ENCODE peak calls at places on chromosomes 5 and 9, in nine cellular contexts. V, H, F, A, N, B, K, M and W are unnamed samples.

GRCh38 chr9:107751522-107752235 is 262.1 kb upstream of the KLF4 start:
- DNase-seq in N (peak; percentile 81), V (peak; percentile 79), F (no peak), M (peak; percentile 50), A (peak; percentile 78), H (peak; percentile 84), B (peak; percentile 83), K (peak; percentile 73), W (no peak)

GRCh38 chr5:52859619-52860018 is 71.9 kb downstream of the ITGA1 start:
- DNase-seq in K (no peak), H (no peak), F (no peak), A (no peak), M (no peak), B (no peak), N (peak; percentile 19), V (peak; percentile 73), W (no peak)

GRCh38 chr9:85516976-85517637 is 224.6 kb downstream of the AGTPBP1 start:
- DNase-seq in B (no peak), A (no peak), H (no peak), N (peak; percentile 86), M (no peak), K (no peak), F (no peak), V (no peak), W (no peak)

GRCh38 chr5:179779826-179780225 is 14.0 kb upstream of the LTC4S start:
- DNase-seq in H (no peak), V (no peak), A (no peak), N (no peak), B (no peak), F (no peak), K (no peak), M (no peak), W (no peak)

GRCh38 chr5:157252741-157253465 is 13.0 kb upstream of the CYFIP2 start:
- DNase-seq in H (peak; percentile 87), V (peak; percentile 57), A (no peak), M (peak; percentile 48), N (no peak), F (peak; percentile 10), K (no peak), B (no peak), W (no peak)

GRCh38 chr5:1973391-1974013 is 90.8 kb upstream of the IRX4 start:
- DNase-seq in M (no peak), K (no peak), V (no peak), B (no peak), H (no peak), N (peak; percentile 98), A (no peak), F (no peak), W (no peak)

GRCh38 chr9:131727184-131727785 is 12.6 kb downstream of the RAPGEF1 start:
- DNase-seq in V (peak; percentile 61), A (no peak), B (peak; percentile 70), F (no peak), N (peak; percentile 84), K (no peak), M (no peak), H (peak; percentile 38), W (no peak)

GRCh38 chr5:157651623-157652376 is 438 bp downstream of the SOX30 start:
- DNase-seq in F (no peak), B (peak; percentile 80), A (peak; percentile 83), M (peak; percentile 75), H (peak; percentile 86), K (no peak), N (peak; percentile 42), V (peak; percentile 21), W (peak; percentile 66)

GRCh38 chr9:137620581-137620980 is 1.8 kb downstream of the EHMT1 start:
- DNase-seq in B (no peak), F (no peak), M (no peak), V (no peak), N (no peak), A (no peak), K (no peak), H (no peak), W (no peak)

GRCh38 chr9:137619240-137620090 is 660 bp downstream of the EHMT1 start:
- DNase-seq in H (peak; percentile 59), M (peak; percentile 61), F (no peak), A (peak; percentile 39), N (peak; percentile 39), V (peak; percentile 66), B (no peak), K (no peak), W (no peak)

GRCh38 chr9:137615387-137615871 is 3.4 kb upstream of the EHMT1 start:
- DNase-seq in B (no peak), H (no peak), N (no peak), M (no peak), K (no peak), A (no peak), V (no peak), F (no peak), W (no peak)

GRCh38 chr9:137621131-137621757 is 2.4 kb downstream of the EHMT1 start:
- DNase-seq in N (no peak), M (no peak), K (no peak), F (no peak), B (no peak), V (peak; percentile 58), H (no peak), A (no peak), W (no peak)

GRCh38 chr9:137618105-137619067 is at the start of gene EHMT1:
- DNase-seq in V (peak; percentile 94), K (peak; percentile 78), M (peak; percentile 98), H (peak; percentile 93), F (no peak), N (peak; percentile 76), A (peak; percentile 85), B (peak; percentile 79), W (peak; percentile 96)
- TF ChIP-seq CTCF in V (no peak), K (no peak), M (no peak), H (no peak), F (no peak), N (no peak), A (no peak), B (no peak), W (no peak)

GRCh38 chr5:101045689-101046088 is 142.6 kb upstream of the ST8SIA4 start:
- DNase-seq in B (no peak), K (no peak), F (no peak), V (no peak), H (peak; percentile 15), N (no peak), A (no peak), M (peak; percentile 10), W (no peak)
- TF ChIP-seq CTCF in B (peak; percentile 55), K (no peak), F (no peak), V (no peak), H (no peak), N (no peak), A (no peak), M (peak; percentile 31), W (no peak)

GRCh38 chr9:137423001-137423809 is at the start of the genes EXD3 and NOXA1:
- DNase-seq in V (peak; percentile 97), H (peak; percentile 97), A (peak; percentile 96), F (peak; percentile 52), M (peak; percentile 99), K (peak; percentile 88), B (peak; percentile 95), N (peak; percentile 86), W (peak; percentile 97)
- TF ChIP-seq CTCF in V (peak; percentile 35), H (peak; percentile 78), A (peak; percentile 19), F (peak; percentile 48), M (peak; percentile 65), K (peak; percentile 95), B (peak; percentile 91), N (peak; percentile 20), W (peak; percentile 77)

DNA sequence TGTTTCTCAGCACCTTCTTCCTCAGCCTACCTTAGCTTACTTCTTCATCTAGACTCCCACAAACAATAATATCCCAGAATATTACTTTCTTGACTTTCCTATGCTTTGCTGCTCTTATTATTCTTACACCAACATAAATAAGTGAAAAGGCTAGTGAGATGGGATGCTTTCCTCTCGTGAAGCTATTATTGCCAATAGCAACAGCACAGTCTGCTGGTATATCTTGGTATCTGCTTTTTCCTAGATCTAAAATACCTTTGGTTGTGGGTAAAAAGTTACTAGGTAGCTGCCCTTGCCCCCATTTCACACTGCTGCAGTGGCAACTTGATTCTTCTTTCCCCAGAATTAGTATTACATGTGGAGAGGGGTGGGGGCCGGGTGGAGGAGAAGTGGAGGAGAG is 26.1 kb upstream of the GLIPR2 start:
- DNase-seq in K (no peak), H (no peak), F (no peak), N (no peak), V (no peak), B (no peak), A (no peak), M (no peak), W (no peak)
- TF ChIP-seq CTCF in K (no peak), H (peak; percentile 9), F (peak; percentile 15), N (peak; percentile 9), V (no peak), B (no peak), A (no peak), M (no peak), W (no peak)

DNA sequence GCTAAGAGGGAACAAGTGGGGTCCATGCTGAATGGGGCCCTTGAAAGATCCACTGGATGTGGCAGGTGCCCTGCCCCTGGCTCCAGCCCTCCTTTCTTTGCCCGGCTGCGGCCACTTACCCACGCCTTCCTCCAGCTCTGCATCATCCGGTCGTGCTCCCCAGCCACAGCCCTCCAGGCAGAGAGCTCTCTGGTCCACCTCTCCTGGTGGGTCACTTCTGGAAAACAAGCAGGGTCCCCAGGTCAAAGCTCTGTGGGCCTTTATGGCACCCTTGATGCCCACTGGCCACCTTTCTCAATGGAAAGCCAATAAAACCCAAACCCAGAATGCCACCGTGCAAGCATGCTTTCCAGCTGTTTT is 45.0 kb downstream of the SECISBP2 start:
- DNase-seq in F (no peak), H (no peak), V (no peak), K (no peak), M (no peak), A (no peak), N (no peak), B (no peak), W (no peak)
- TF ChIP-seq CTCF in F (no peak), H (no peak), V (no peak), K (no peak), M (no peak), A (no peak), N (no peak), B (no peak), W (no peak)

GRCh38 chr5:161851691-161852299 is 3.9 kb downstream of the GABRA1 start:
- DNase-seq in F (no peak), K (no peak), V (no peak), B (no peak), N (no peak), H (no peak), A (no peak), M (no peak), W (no peak)
- TF ChIP-seq CTCF in F (no peak), K (no peak), V (no peak), B (no peak), N (no peak), H (peak; percentile 5), A (no peak), M (peak; percentile 22), W (peak; percentile 37)

DNA sequence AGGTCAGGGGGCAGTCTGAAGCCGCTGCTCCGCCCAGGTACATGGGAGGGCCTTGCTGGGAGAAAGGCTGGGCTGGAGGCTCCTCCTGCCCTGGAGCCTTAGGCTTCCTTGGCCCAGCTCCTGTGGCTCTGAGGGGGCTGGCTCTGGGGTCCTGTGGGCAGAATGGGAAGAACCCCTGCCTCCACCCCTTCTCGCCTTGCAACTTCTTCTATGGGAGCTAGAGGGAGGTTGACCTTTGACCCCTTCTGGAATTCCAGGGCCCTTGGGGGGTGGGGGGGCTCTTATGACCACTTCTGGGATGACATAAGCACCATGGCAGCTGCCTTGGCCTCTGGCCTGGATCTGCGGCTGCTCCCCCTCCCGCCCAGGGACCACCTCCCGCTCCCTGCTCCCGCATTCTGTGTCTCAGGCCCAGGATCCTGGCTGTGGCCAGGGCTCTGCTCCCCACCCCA is 32.2 kb downstream of the IER5L start:
- DNase-seq in V (peak; percentile 92), F (no peak), N (no peak), M (no peak), H (no peak), B (no peak), A (peak; percentile 35), K (peak; percentile 70), W (no peak)
- TF ChIP-seq CTCF in V (no peak), F (no peak), N (no peak), M (no peak), H (no peak), B (no peak), A (no peak), K (no peak), W (no peak)